ENCODE peak calls at places on chromosome 13, in ten cellular contexts. Y is stimulated activated CD8-positive, alpha-beta memory T cell treated with anti-CD3 and anti-CD28 coated beads, Interleukin-4, amount 100 ng/mL, for 1 hour; Q is AG04449; P is left ventricle myocardium superior; E is stimulated activated CD4-positive, alpha-beta T cell treated with anti-CD3 and anti-CD28 coated beads, Interleukin-4, amount 100 ng/mL, for 24 hours; G is MM.1S; D is stimulated activated effector memory CD8-positive, alpha-beta T cell treated with anti-CD3 and anti-CD28 coated beads, Interleukin-12 subunit alpha, Interleukin-12 subunit beta, amount 100 ng/mL, for 72 hours; X is kidney glomerular epithelial cell; C is thoracic aorta; S is stimulated activated naive CD4-positive, alpha-beta T cell. V is an unnamed sample.

GRCh38 chr13:19089315-19089714 is 92.3 kb downstream of the TUBA3C start:
- DNase-seq in P (no peak), E (no peak), Y (no peak), X (no peak), G (no peak), S (no peak), C (no peak), Q (no peak), D (no peak), V (no peak)

GRCh38 chr13:50410921-50411712 is 395.9 kb downstream of the KCNRG start:
- DNase-seq in D (peak), C (peak), Y (no peak), Q (peak), X (peak), G (no peak), P (no peak), E (no peak), S (no peak), V (no peak)

GRCh38 chr13:109157275-109157674 is 527.9 kb downstream of the MYO16 start:
- DNase-seq in C (no peak), E (no peak), Y (no peak), S (no peak), P (no peak), D (no peak), Q (no peak), X (peak), G (no peak), V (no peak)

GRCh38 chr13:48244159-48244558 is 11.2 kb downstream of the ITM2B start:
- DNase-seq in G (no peak), C (no peak), P (no peak), Y (no peak), E (no peak), Q (no peak), S (no peak), D (no peak), X (no peak), V (no peak)

GRCh38 chr13:33272531-33273124 is 12.9 kb downstream of the STARD13 start:
- DNase-seq in G (no peak), S (no peak), E (no peak), X (peak), C (no peak), P (no peak), D (no peak), Y (no peak), Q (no peak), V (no peak)

GRCh38 chr13:23469901-23470525 is 36.5 kb upstream of the SACS start:
- DNase-seq in E (no peak), Y (no peak), X (peak), C (no peak), D (no peak), G (no peak), P (no peak), S (no peak), Q (peak), V (no peak)

GRCh38 chr13:22024381-22024994 is 353.6 kb downstream of the FGF9 start:
- DNase-seq in P (no peak), E (no peak), Y (no peak), S (no peak), C (no peak), X (no peak), D (peak), Q (no peak), G (no peak), V (no peak)

GRCh38 chr13:40534456-40534855 is 132.0 kb downstream of the FOXO1 start:
- DNase-seq in P (no peak), Y (no peak), E (no peak), D (no peak), Q (no peak), S (no peak), X (no peak), C (no peak), G (no peak), V (no peak)

GRCh38 chr13:42968906-42969305 is 23.1 kb downstream of the EPSTI1 start:
- DNase-seq in G (no peak), P (no peak), Q (no peak), D (no peak), X (no peak), Y (no peak), C (no peak), E (no peak), S (no peak), V (no peak)